ENCODE peak calls at places on chromosomes 3 and 15, in five cellular contexts. S, Q, N, J and U are unnamed samples. For H3K27me3, H3K9me3 and H3K4me1, the result is how much of the 10 kb centered on the place peaks cover.

GRCh38 chr3:71332813-71333212 is 250.7 kb downstream of the FOXP1 start:
- DNase-seq in S (no peak), Q (no peak), N (no peak), J (no peak), U (no peak)

GRCh38 chr15:81407679-81408078 is 33.7 kb upstream of the TMC3 start:
- DNase-seq in S (no peak), Q (no peak), N (no peak), J (no peak), U (no peak)

GRCh38 chr15:64809649-64810498 is 15.6 kb downstream of the PIF1 start:
- DNase-seq in S (peak), Q (peak), N (peak), J (peak), U (peak)

GRCh38 chr3:143831998-143832397 is 16.3 kb downstream of the SLC9A9 start:
- DNase-seq in S (no peak), Q (no peak), N (no peak), J (no peak), U (no peak)

GRCh38 chr3:98692787-98693473 is 70.2 kb upstream of the ST3GAL6 start:
- DNase-seq in S (no peak), Q (no peak), N (no peak), J (no peak), U (no peak)

GRCh38 chr3:36926292-36926897 is 18.5 kb downstream of the TRANK1 start:
- DNase-seq in S (no peak), Q (no peak), N (no peak), J (no peak), U (no peak)

GRCh38 chr3:32781211-32781968 is 36.4 kb upstream of the TRIM71 start:
- DNase-seq in S (peak), Q (peak), N (peak), J (peak), U (peak)

GRCh38 chr15:47661661-47662180 is 55.6 kb upstream of the SEMA6D start:
- DNase-seq in S (no peak), Q (no peak), N (no peak), J (no peak), U (no peak)

DNA sequence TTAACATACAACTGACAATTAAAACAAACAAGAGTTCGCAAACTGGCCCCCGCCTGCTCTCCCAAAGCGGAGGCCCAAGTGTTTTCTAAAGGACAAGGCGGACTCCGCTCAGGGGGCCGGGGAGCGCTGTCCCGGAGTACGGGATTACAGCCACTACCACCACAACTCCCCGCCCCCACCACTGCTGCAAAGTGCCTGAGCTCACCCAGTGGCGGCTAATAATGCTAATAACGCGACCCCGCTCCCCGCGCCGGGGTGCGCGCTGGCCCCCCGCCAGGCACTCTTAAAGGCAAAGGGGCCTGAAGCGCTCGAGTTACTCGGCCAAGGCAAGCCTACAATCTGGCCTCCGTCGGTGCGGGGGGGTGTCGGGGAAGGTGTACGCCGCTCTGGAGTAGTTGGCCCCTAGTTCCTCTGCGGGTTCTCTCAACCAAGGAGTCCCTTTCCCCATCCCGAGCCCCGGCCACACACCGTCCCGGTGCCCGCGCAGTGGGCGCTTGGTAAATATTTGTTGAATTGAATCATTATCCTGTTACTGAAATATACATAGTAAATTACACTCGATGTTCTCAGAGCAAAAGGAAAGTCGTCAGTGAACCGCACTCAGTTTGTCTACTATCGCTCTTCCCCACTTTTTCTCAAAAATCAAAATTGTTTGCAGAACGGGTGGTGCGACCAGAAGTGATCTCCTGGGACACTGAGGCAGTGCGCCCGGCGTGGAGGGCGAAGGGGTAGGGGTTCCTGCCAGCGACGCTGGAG is 827 bp downstream of the WNT5A start:
- DNase-seq in S (peak), Q (peak), N (peak), J (no peak), U (no peak)
- H3K27me3 ChIP-seq in S (under half), Q (under half), N (under half), J (under half), U (under half)

GRCh38 chr3:34619990-34620389 is 821.6 kb downstream of the PDCD6IP start:
- DNase-seq in S (no peak), Q (no peak), N (no peak), J (no peak), U (peak)
- H3K9me3 ChIP-seq in S (under half), Q (under half), N (under half), J (under half), U (under half)

GRCh38 chr3:72590732-72591192 is 257.5 kb downstream of the SHQ1 start:
- DNase-seq in S (no peak), Q (no peak), N (no peak), J (no peak), U (peak)

GRCh38 chr3:72582963-72583362 is 265.3 kb downstream of the SHQ1 start:
- DNase-seq in S (no peak), Q (no peak), N (no peak), J (no peak), U (no peak)

GRCh38 chr3:72586694-72587093 is 261.6 kb downstream of the SHQ1 start:
- DNase-seq in S (no peak), Q (no peak), N (no peak), J (no peak), U (no peak)

GRCh38 chr3:72584262-72584661 is 264.0 kb downstream of the SHQ1 start:
- DNase-seq in S (no peak), Q (no peak), N (no peak), J (no peak), U (no peak)

DNA sequence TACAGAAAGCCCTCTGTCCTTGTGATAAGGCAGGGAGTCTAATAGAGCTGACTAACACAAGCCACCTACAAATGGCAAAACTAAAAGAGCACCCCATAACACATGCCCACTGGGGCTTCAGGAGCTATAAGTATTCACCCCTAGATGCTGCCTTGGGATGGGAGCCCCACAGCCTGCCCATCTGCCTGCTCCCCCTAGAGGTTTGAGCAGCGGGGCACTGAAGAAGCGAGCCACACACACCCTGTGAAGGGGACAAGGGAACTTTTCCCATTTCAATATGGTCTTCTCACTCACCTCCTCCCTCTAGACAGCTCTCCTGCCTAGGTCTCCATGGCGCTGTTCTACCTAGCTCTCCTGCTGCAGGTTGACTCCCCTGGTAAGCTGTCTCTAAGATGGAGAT is 261.0 kb downstream of the SHQ1 start:
- DNase-seq in S (no peak), Q (no peak), N (no peak), J (no peak), U (no peak)
- H3K4me1 ChIP-seq in S (under half), Q (under half), N (under half), J (under half), U (under half)

GRCh38 chr3:147421184-147421912 is 12.2 kb downstream of the ZIC1 start:
- DNase-seq in S (no peak), Q (no peak), N (no peak), J (no peak), U (no peak)

GRCh38 chr3:147418352-147418751 is 9.2 kb downstream of the ZIC1 start:
- DNase-seq in S (no peak), Q (no peak), N (no peak), J (no peak), U (no peak)

GRCh38 chr3:147420361-147421183 is 11.4 kb downstream of the ZIC1 start:
- DNase-seq in S (no peak), Q (no peak), N (no peak), J (no peak), U (no peak)

GRCh38 chr3:147419062-147419701 is 10.0 kb downstream of the ZIC1 start:
- DNase-seq in S (no peak), Q (peak), N (peak), J (peak), U (no peak)

GRCh38 chr3:147419731-147420360 is 10.7 kb downstream of the ZIC1 start:
- DNase-seq in S (no peak), Q (no peak), N (no peak), J (no peak), U (no peak)
- H3K27me3 ChIP-seq in S (half or more), Q (under half), N (under half), J (under half), U (under half)

GRCh38 chr15:25087137-25087536 is 132.3 kb downstream of the SNRPN start:
- DNase-seq in S (no peak), Q (no peak), N (no peak), J (no peak), U (no peak)
- H3K9me3 ChIP-seq in S (under half), Q (under half), N (under half), J (under half), U (under half)

GRCh38 chr15:45186771-45187577 is 792 bp downstream of the SHF start:
- DNase-seq in S (no peak), Q (no peak), N (peak), J (peak), U (no peak)

GRCh38 chr15:45185069-45185779 is 2.5 kb downstream of the SHF start:
- DNase-seq in S (no peak), Q (no peak), N (no peak), J (peak), U (no peak)

GRCh38 chr15:45187578-45187893 is 230 bp downstream of the SHF start:
- DNase-seq in S (no peak), Q (peak), N (peak), J (no peak), U (no peak)

GRCh38 chr15:45184562-45185041 is 3.2 kb downstream of the SHF start:
- DNase-seq in S (no peak), Q (no peak), N (peak), J (peak), U (no peak)

GRCh38 chr15:45185903-45186770 is 1.6 kb downstream of the SHF start:
- DNase-seq in S (no peak), Q (no peak), N (no peak), J (no peak), U (no peak)
- H3K4me1 ChIP-seq in S (under half), Q (under half), N (under half), J (under half), U (under half)

DNA sequence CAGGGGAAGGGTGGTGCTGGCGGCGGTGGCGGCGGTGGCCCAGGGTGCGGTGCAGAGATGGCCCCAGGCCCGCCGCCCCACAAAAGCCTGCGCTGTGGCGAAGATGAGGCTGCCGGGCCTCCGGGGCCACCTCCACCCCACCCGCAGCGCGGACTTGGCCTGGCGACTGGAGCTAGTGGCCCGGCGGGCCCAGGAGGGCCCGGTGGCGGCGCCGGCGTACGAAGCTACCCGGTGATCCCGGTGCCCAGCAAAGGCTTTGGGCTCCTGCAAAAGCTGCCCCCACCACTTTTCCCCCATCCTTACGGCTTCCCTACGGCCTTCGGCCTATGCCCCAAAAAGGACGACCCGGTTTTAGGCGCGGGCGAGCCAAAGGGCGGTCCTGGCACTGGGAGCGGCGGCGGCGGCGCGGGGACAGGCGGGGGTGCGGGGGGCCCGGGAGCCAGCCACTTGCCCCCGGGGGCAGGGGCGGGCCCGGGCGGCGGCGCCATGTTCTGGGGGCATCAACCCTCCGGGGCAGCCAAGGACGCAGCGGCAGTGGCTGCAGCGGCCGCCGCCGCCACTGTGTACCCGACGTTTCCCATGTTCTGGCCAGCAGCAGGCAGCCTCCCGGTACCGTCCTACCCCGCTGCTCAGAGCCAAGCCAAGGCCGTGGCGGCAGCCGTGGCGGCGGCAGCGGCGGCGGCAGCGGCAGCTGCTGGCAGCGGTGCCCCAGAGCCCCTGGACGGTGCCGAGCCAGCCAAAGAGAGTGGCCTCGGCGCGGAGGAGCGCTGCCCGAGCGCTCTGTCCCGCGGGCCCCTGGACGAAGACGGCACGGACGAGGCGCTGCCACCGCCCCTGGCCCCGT is 1.6 kb downstream of the SKOR1 start:
- DNase-seq in S (no peak), Q (no peak), N (peak), J (no peak), U (no peak)
- H3K27me3 ChIP-seq in S (half or more), Q (under half), N (under half), J (under half), U (under half)

DNA sequence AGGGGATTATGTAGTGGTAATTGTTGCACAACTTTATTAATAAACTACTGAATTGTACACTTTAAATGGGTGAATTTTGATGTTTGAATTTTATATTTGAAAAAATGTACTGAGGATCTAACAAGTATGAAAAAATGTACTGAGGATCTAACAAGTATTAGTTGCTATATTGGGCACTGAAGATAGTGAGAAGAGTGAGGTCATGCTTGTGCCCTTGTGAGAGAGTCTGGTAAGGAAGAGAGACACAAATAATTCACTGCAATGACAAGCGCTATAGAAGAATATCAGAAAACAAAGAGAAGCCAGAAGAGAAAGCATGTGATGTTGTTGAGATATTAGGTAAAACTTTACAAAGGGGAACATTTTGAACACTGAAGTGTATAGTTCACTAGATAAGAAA is 137.6 kb downstream of the DTWD1 start:
- DNase-seq in S (no peak), Q (no peak), N (no peak), J (no peak), U (no peak)
- H3K9me3 ChIP-seq in S (under half), Q (under half), N (under half), J (under half), U (under half)

GRCh38 chr3:168596175-168596574 is 500.5 kb upstream of the GOLIM4 start:
- DNase-seq in S (no peak), Q (no peak), N (no peak), J (no peak), U (no peak)

GRCh38 chr3:168589376-168589775 is 493.7 kb upstream of the GOLIM4 start:
- DNase-seq in S (no peak), Q (no peak), N (no peak), J (no peak), U (no peak)

DNA sequence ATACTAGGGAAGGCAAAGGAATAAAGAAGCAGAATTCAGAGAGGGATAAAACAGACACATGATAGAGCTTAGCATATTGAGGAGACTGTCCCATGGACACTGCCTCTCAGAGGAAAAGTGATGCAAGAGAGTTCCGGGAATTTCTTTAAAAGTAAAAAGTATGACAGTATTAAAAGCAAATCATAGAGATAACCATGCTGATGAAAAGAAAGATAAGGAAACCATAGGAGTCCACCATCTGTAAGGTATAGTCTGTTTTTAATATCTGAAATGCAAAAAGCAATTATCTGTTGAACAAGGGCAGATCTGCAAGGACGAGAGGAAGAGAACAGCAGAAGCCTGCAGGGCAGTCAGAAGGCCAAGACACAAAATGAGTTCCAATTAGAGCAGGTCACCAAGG is 495.9 kb upstream of the GOLIM4 start:
- DNase-seq in S (no peak), Q (no peak), N (no peak), J (no peak), U (no peak)
- H3K4me1 ChIP-seq in S (under half), Q (under half), N (under half), J (under half), U (under half)

DNA sequence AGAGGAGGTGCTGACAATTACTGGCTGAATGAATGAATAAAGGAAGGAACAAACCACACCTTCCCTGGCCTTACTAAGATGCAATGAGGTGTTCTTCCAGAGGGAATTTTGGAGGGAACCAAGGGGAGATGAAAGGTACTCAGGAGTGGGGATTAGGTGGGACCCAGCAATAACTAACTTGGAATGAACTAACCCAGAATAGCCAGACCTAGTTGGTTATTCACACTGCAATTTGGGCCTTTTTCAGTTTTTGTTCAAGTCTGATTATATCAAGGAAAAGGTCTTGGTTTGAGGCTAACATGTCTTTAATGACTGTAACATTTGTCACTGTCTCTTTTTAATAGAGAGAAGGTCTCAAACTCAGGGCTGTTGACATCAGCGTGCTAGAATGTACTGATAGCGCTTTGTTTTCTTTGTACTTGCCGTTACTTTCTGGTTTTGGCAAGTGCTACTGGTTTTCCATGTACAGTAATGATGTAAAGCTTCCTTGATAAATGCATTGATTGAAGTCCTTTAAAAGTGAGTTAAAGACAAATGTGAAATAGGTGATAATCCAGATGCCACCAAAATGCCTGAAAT is 3.2 kb upstream of the PLXND1 start:
- DNase-seq in S (no peak), Q (no peak), N (no peak), J (no peak), U (no peak)
- H3K27me3 ChIP-seq in S (under half), Q (under half), N (under half), J (under half), U (under half)